ENCODE peak calls at places on chromosomes 11 and 22, in seven cellular contexts. F is astrocyte, T is astrocyte of the spinal cord, J is breast epithelium, K is coronary artery, L is AG04450, H is fibroblast of the aortic adventitia. R is an unnamed sample.

GRCh38 chr11:7903940-7904339 is 27.1 kb downstream of the OR10A6 start:
- DNase-seq in L (no peak), K (no peak), T (no peak), H (no peak), F (no peak), J (no peak), R (peak)

GRCh38 chr11:79082920-79083319 is 357.9 kb downstream of the TENM4 start:
- DNase-seq in J (no peak), H (no peak), T (no peak), K (no peak), F (no peak), L (no peak), R (no peak)

GRCh38 chr11:128424271-128424709 is 163.1 kb downstream of the ETS1 start:
- DNase-seq in F (peak), H (peak), J (no peak), L (no peak), K (peak), T (peak), R (no peak)

GRCh38 chr11:11171285-11171684 is 181.8 kb downstream of the CSNK2A3 start:
- DNase-seq in K (no peak), F (peak), J (no peak), L (no peak), T (peak), H (no peak), R (no peak)

GRCh38 chr11:74783241-74783871 is 34.7 kb downstream of the RNF169 start:
- DNase-seq in J (no peak), F (peak), T (peak), K (no peak), H (peak), L (no peak), R (peak)

GRCh38 chr11:102047305-102047924 is at the start of gene CFAP300:
- DNase-seq in F (peak), H (peak), K (peak), L (no peak), T (peak), J (peak), R (peak)

GRCh38 chr22:39748877-39749276 is 144.7 kb downstream of the ENTHD1 start:
- DNase-seq in J (no peak), H (peak), T (peak), K (no peak), F (peak), L (peak), R (peak)

GRCh38 chr11:115607621-115608191 is 103.5 kb upstream of the CADM1 start:
- DNase-seq in F (peak), L (no peak), T (no peak), J (no peak), K (no peak), H (no peak), R (no peak)

GRCh38 chr22:32204856-32205722 is at the start of gene RFPL2:
- DNase-seq in H (peak), F (peak), T (peak), J (no peak), L (no peak), K (no peak), R (no peak)

GRCh38 chr22:20650294-20651207 is 123.4 kb upstream of the SERPIND1 start:
- DNase-seq in K (no peak), H (no peak), F (no peak), J (no peak), L (no peak), T (no peak), R (no peak)

GRCh38 chr22:50436134-50436830 is 38.6 kb downstream of the SBF1 start:
- DNase-seq in L (no peak), H (no peak), F (no peak), K (no peak), J (no peak), T (no peak), R (no peak)

GRCh38 chr11:130582994-130583393 is 134.5 kb downstream of the ADAMTS15 start:
- DNase-seq in H (peak), K (no peak), J (no peak), T (no peak), F (no peak), L (no peak), R (no peak)

GRCh38 chr11:134333951-134334350 is 2.2 kb downstream of the GLB1L2 start:
- DNase-seq in H (no peak), F (no peak), T (no peak), L (no peak), J (no peak), K (no peak), R (no peak)

GRCh38 chr11:119041821-119042514 is 11.3 kb upstream of the SLC37A4 start:
- DNase-seq in J (no peak), K (no peak), H (no peak), F (no peak), T (no peak), L (no peak), R (peak)

GRCh38 chr22:29308791-29309262 is 2.4 kb downstream of the GAS2L1 start:
- DNase-seq in K (peak), J (no peak), L (no peak), H (peak), T (peak), F (peak), R (peak)

GRCh38 chr11:64804346-64805210 is 1.6 kb upstream of the MAP4K2 start:
- DNase-seq in F (no peak), K (no peak), L (no peak), T (no peak), H (no peak), J (no peak), R (no peak)

GRCh38 chr11:72829178-72829577 is 15.0 kb downstream of the ATG16L2 start:
- DNase-seq in T (no peak), F (no peak), H (no peak), L (no peak), J (no peak), K (no peak), R (no peak)

GRCh38 chr11:95469268-95469667 is 238.3 kb upstream of the SESN3 start:
- DNase-seq in J (no peak), L (no peak), K (no peak), F (no peak), T (no peak), H (no peak), R (no peak)

GRCh38 chr11:22666320-22666699 is at the start of gene GAS2:
- DNase-seq in K (no peak), J (no peak), F (no peak), H (peak), T (no peak), L (no peak), R (no peak)

GRCh38 chr11:60768202-60768601 is 11.5 kb downstream of the MS4A15 start:
- DNase-seq in H (no peak), F (no peak), K (no peak), T (no peak), L (no peak), J (no peak), R (no peak)

GRCh38 chr22:40979871-40980270 is 28.7 kb downstream of the RBX1 start:
- DNase-seq in T (no peak), H (no peak), J (no peak), F (no peak), K (no peak), L (no peak), R (no peak)

GRCh38 chr22:24435323-24435645 is 7.9 kb downstream of the ADORA2A start:
- DNase-seq in H (no peak), J (no peak), F (no peak), T (no peak), L (no peak), K (no peak), R (no peak)

GRCh38 chr11:82229346-82229745 is 504.3 kb downstream of the FAM181B start:
- DNase-seq in T (peak), J (no peak), H (peak), K (no peak), F (no peak), L (no peak), R (peak)

GRCh38 chr22:50238755-50239154 is 6.1 kb downstream of the TUBGCP6 start:
- DNase-seq in L (no peak), T (no peak), K (no peak), H (no peak), J (no peak), F (no peak), R (no peak)

GRCh38 chr11:77181226-77181625 is 53.2 kb downstream of the MYO7A start:
- DNase-seq in L (no peak), F (no peak), T (no peak), J (no peak), H (no peak), K (no peak), R (no peak)

GRCh38 chr11:70078095-70078795 is at the start of gene ANO1:
- DNase-seq in H (no peak), T (no peak), F (no peak), K (no peak), L (no peak), J (no peak), R (peak)

GRCh38 chr22:20616451-20617043 is 109.1 kb downstream of the MED15 start:
- DNase-seq in K (no peak), J (no peak), F (no peak), T (peak), H (no peak), L (no peak), R (no peak)

GRCh38 chr11:33454264-33454663 is 197.1 kb downstream of the HIPK3 start:
- DNase-seq in H (no peak), L (no peak), J (no peak), K (no peak), T (no peak), F (no peak), R (no peak)

GRCh38 chr11:90363739-90364138 is 140.9 kb upstream of the CHORDC1 start:
- DNase-seq in L (no peak), K (no peak), T (no peak), H (no peak), J (no peak), F (no peak), R (no peak)

GRCh38 chr11:44624761-44625221 is 59.3 kb downstream of the CD82 start:
- DNase-seq in T (no peak), J (peak), K (peak), L (no peak), H (no peak), F (no peak), R (no peak)

GRCh38 chr11:132300283-132300682 is 929.9 kb downstream of the NTM start:
- DNase-seq in H (no peak), F (no peak), L (no peak), K (no peak), T (no peak), J (no peak), R (peak)

GRCh38 chr11:88355887-88356286 is 18.4 kb upstream of the CTSC start:
- DNase-seq in T (no peak), F (no peak), H (no peak), J (no peak), K (no peak), L (no peak), R (no peak)

GRCh38 chr11:133082453-133082781 is 449.9 kb downstream of the OPCML start:
- DNase-seq in T (no peak), J (no peak), L (no peak), K (no peak), F (no peak), H (no peak), R (no peak)

GRCh38 chr11:61783717-61784505 is 8.5 kb downstream of the TMEM258 start:
- DNase-seq in J (no peak), H (no peak), T (peak), F (peak), K (no peak), L (no peak), R (no peak)

GRCh38 chr22:46335201-46336118 is at the start of gene TRMU:
- DNase-seq in J (peak), K (peak), T (peak), L (peak), H (peak), F (peak), R (peak)

GRCh38 chr11:64711138-64711943 is 11.7 kb downstream of the NRXN2 start:
- DNase-seq in K (no peak), F (no peak), T (no peak), L (no peak), J (no peak), H (no peak), R (no peak)

GRCh38 chr11:67022961-67023956 is at the start of gene SYT12:
- DNase-seq in K (no peak), H (no peak), T (no peak), L (no peak), J (no peak), F (no peak), R (peak)
- H3K4me3 ChIP-seq in K (peak), H (peak), T (peak), L (peak), J (peak), F (peak), R (peak)

GRCh38 chr11:1546536-1547466 is 25.3 kb downstream of the DUSP8 start:
- DNase-seq in H (no peak), J (no peak), T (no peak), F (no peak), L (no peak), K (no peak), R (peak)
- H3K4me3 ChIP-seq in H (no peak), J (peak), T (no peak), F (peak), L (peak), K (peak), R (peak)

GRCh38 chr11:749731-750130 is 2.5 kb downstream of the TALDO1 start:
- DNase-seq in F (no peak), H (peak), T (no peak), L (no peak), J (no peak), K (no peak), R (no peak)
- H3K4me3 ChIP-seq in F (no peak), H (peak), T (no peak), L (no peak), J (no peak), K (no peak), R (peak)

DNA sequence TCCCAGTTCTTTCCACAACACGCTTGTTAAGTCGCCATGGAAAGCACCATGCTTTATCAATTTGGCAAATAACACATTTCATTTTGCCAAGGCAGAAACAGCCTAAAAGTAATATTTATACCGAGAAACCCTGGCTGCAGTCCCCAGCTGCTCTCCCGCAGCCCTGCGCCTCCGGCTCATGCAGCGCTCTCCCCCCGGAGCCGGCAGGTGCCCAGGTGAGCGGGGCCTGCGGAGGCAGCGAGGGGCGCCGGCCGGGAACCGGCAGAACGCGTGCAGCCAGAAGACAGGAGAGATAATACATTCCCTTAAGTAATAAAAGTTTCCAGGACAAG is 651 bp upstream of the ARHGEF12 start:
- DNase-seq in L (no peak), H (peak), K (no peak), J (no peak), T (no peak), F (no peak), R (peak)
- H3K4me3 ChIP-seq in L (peak), H (peak), K (peak), J (peak), T (peak), F (peak), R (peak)

GRCh38 chr22:22569218-22569617 is 10.2 kb upstream of the PRAME start:
- DNase-seq in L (no peak), F (no peak), T (no peak), K (no peak), J (no peak), H (no peak), R (no peak)

GRCh38 chr22:22574361-22574760 is 15.3 kb upstream of the PRAME start:
- DNase-seq in J (no peak), H (no peak), F (no peak), K (no peak), T (no peak), L (no peak), R (no peak)

GRCh38 chr22:22571862-22572261 is 12.8 kb upstream of the PRAME start:
- DNase-seq in K (no peak), L (no peak), F (no peak), J (no peak), T (no peak), H (no peak), R (no peak)

GRCh38 chr22:22573047-22573889 is 14.2 kb upstream of the PRAME start:
- DNase-seq in H (no peak), J (no peak), K (no peak), L (no peak), T (no peak), F (no peak), R (no peak)

DNA sequence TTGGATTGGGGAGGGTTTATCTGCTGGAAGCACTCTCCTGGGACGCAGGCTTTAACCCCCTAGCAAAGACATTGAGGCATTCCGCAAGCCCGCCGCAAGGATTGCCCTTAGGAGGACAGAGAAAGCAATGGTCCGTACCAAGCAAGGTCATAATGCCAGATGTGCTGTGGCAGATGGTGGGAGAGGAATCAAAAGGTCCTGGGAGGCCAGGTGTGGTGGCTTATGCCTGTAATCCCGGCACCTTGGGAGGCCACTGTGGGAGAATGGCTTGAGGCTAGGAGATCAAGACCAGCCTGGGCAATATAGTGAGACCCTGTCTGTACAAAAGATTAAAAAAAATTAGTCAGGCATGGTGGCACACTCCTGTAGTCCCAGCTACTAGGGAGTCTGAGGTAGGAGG is 12.4 kb upstream of the PRAME start:
- DNase-seq in K (no peak), J (no peak), L (no peak), T (no peak), H (no peak), F (no peak), R (no peak)
- H3K4me3 ChIP-seq in K (no peak), J (no peak), L (no peak), T (no peak), H (no peak), F (no peak), R (no peak)

DNA sequence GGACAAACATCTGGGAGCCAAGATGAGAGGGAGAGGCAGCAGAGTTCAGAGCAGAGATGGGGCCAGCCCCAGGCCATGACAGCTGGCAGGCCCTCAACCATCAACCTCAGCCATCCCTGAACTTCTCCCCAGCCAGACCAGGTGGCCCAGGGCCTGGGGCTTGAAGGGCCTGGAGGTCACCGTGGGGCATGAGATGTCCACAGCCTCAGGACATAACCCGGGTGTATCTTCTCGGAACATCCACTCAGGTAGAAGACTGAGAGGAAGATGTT is 12.4 kb upstream of the SLC39A13 start:
- DNase-seq in H (no peak), T (no peak), F (no peak), J (no peak), K (no peak), L (no peak), R (no peak)
- H3K4me3 ChIP-seq in H (no peak), T (no peak), F (no peak), J (no peak), K (no peak), L (no peak), R (no peak)

DNA sequence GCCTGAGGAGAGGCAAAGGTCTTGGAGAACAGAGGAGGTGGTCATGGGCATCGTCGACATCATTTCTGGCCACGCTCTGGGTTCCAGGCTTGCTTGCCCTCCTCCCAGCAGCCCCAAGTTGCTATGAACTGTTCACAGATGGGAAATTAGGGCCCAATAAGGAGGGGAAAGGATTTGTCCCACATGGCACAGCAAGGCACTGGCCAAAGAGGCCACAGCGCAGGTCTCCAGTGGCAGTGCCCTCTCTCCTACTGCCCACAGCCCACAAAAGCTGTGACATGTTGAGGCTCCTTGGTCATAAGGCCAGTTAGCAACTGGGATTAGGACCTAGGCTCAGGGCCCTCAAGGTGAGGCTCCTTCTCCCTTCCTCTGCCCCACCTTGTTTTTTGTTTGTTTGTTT is 1.6 kb upstream of the PEX16 start:
- DNase-seq in H (no peak), L (no peak), J (no peak), T (no peak), F (no peak), K (no peak), R (no peak)
- H3K4me3 ChIP-seq in H (no peak), L (no peak), J (no peak), T (no peak), F (no peak), K (no peak), R (no peak)

R was measured in PC-3.